ENCODE peak calls at places on chromosomes 6 and 20, in nine cellular contexts. One of them, this sample, is unnamed.

GRCh38 chr6:21998539-21998938 is 298.3 kb downstream of the PRL start:
- DNase-seq in kidney tubule cell: no peak
- DNase-seq in non-pigmented ciliary epithelial cell: no peak
- DNase-seq in sciatic nerve: no peak
- DNase-seq in effector memory CD4-positive, alpha-beta T cell: no peak
- DNase-seq in GM10248: no peak
- DNase-seq in brain microvascular endothelial cell: no peak
- DNase-seq in DMS79 treated with DMSO at 0.1 percent for 48 hours: no peak
- DNase-seq in T-helper 17 cell: no peak
- DNase-seq in this sample: no peak

GRCh38 chr6:97049254-97050004 is 124.9 kb downstream of the KLHL32 start:
- DNase-seq in kidney tubule cell: peak; percentile 20
- DNase-seq in non-pigmented ciliary epithelial cell: no peak
- DNase-seq in sciatic nerve: no peak
- DNase-seq in effector memory CD4-positive, alpha-beta T cell: no peak
- DNase-seq in GM10248: peak; percentile 74
- DNase-seq in brain microvascular endothelial cell: no peak
- DNase-seq in DMS79 treated with DMSO at 0.1 percent for 48 hours: no peak
- DNase-seq in T-helper 17 cell: no peak
- DNase-seq in this sample: no peak

GRCh38 chr6:79947191-79948173 is at the start of gene ELOVL4:
- DNase-seq in kidney tubule cell: peak; percentile 63
- DNase-seq in non-pigmented ciliary epithelial cell: peak; percentile 17
- DNase-seq in sciatic nerve: peak; percentile 76
- DNase-seq in effector memory CD4-positive, alpha-beta T cell: peak; percentile 66
- DNase-seq in GM10248: peak; percentile 46
- DNase-seq in brain microvascular endothelial cell: peak; percentile 71
- DNase-seq in DMS79 treated with DMSO at 0.1 percent for 48 hours: peak; percentile 90
- DNase-seq in T-helper 17 cell: peak; percentile 80
- DNase-seq in this sample: no peak

GRCh38 chr6:31114540-31114876 is at the start of gene PSORS1C1:
- DNase-seq in kidney tubule cell: peak; percentile 97
- DNase-seq in non-pigmented ciliary epithelial cell: peak; percentile 85
- DNase-seq in sciatic nerve: no peak
- DNase-seq in effector memory CD4-positive, alpha-beta T cell: no peak
- DNase-seq in GM10248: no peak
- DNase-seq in brain microvascular endothelial cell: peak; percentile 92
- DNase-seq in DMS79 treated with DMSO at 0.1 percent for 48 hours: no peak
- DNase-seq in T-helper 17 cell: no peak
- DNase-seq in this sample: no peak

GRCh38 chr6:125748534-125749111 is 809 bp upstream of the HEY2 start:
- DNase-seq in kidney tubule cell: peak; percentile 15
- DNase-seq in non-pigmented ciliary epithelial cell: no peak
- DNase-seq in sciatic nerve: no peak
- DNase-seq in effector memory CD4-positive, alpha-beta T cell: no peak
- DNase-seq in GM10248: no peak
- DNase-seq in brain microvascular endothelial cell: peak; percentile 30
- DNase-seq in DMS79 treated with DMSO at 0.1 percent for 48 hours: peak; percentile 37
- DNase-seq in T-helper 17 cell: no peak
- DNase-seq in this sample: no peak

GRCh38 chr6:33317418-33317667 is 201 bp downstream of the ZBTB22 start:
- DNase-seq in kidney tubule cell: no peak
- DNase-seq in non-pigmented ciliary epithelial cell: no peak
- DNase-seq in sciatic nerve: peak; percentile 87
- DNase-seq in effector memory CD4-positive, alpha-beta T cell: no peak
- DNase-seq in GM10248: no peak
- DNase-seq in brain microvascular endothelial cell: no peak
- DNase-seq in DMS79 treated with DMSO at 0.1 percent for 48 hours: no peak
- DNase-seq in T-helper 17 cell: no peak
- DNase-seq in this sample: no peak

GRCh38 chr6:87378947-87379346 is 28.8 kb upstream of the CFAP206 start:
- DNase-seq in kidney tubule cell: no peak
- DNase-seq in non-pigmented ciliary epithelial cell: no peak
- DNase-seq in sciatic nerve: no peak
- DNase-seq in effector memory CD4-positive, alpha-beta T cell: no peak
- DNase-seq in GM10248: peak; percentile 12
- DNase-seq in brain microvascular endothelial cell: no peak
- DNase-seq in DMS79 treated with DMSO at 0.1 percent for 48 hours: no peak
- DNase-seq in T-helper 17 cell: no peak
- DNase-seq in this sample: no peak

GRCh38 chr20:63951398-63952209 is 4.6 kb downstream of the UCKL1 start:
- DNase-seq in kidney tubule cell: no peak
- DNase-seq in non-pigmented ciliary epithelial cell: no peak
- DNase-seq in sciatic nerve: no peak
- DNase-seq in effector memory CD4-positive, alpha-beta T cell: no peak
- DNase-seq in GM10248: no peak
- DNase-seq in brain microvascular endothelial cell: no peak
- DNase-seq in DMS79 treated with DMSO at 0.1 percent for 48 hours: no peak
- DNase-seq in T-helper 17 cell: no peak
- DNase-seq in this sample: no peak

GRCh38 chr6:56684342-56685101 is 41.8 kb upstream of the DST start:
- DNase-seq in kidney tubule cell: no peak
- DNase-seq in non-pigmented ciliary epithelial cell: no peak
- DNase-seq in sciatic nerve: no peak
- DNase-seq in effector memory CD4-positive, alpha-beta T cell: no peak
- DNase-seq in GM10248: no peak
- DNase-seq in brain microvascular endothelial cell: no peak
- DNase-seq in DMS79 treated with DMSO at 0.1 percent for 48 hours: no peak
- DNase-seq in T-helper 17 cell: no peak
- DNase-seq in this sample: no peak

GRCh38 chr20:38111366-38112232 is 53.5 kb downstream of the TGM2 start:
- DNase-seq in kidney tubule cell: no peak
- DNase-seq in non-pigmented ciliary epithelial cell: no peak
- DNase-seq in sciatic nerve: no peak
- DNase-seq in effector memory CD4-positive, alpha-beta T cell: no peak
- DNase-seq in GM10248: no peak
- DNase-seq in brain microvascular endothelial cell: no peak
- DNase-seq in DMS79 treated with DMSO at 0.1 percent for 48 hours: no peak
- DNase-seq in T-helper 17 cell: no peak
- DNase-seq in this sample: no peak

GRCh38 chr6:72580281-72580940 is 41.5 kb upstream of the KCNQ5 start:
- DNase-seq in kidney tubule cell: peak; percentile 49
- DNase-seq in non-pigmented ciliary epithelial cell: peak; percentile 74
- DNase-seq in sciatic nerve: no peak
- DNase-seq in effector memory CD4-positive, alpha-beta T cell: no peak
- DNase-seq in GM10248: peak; percentile 10
- DNase-seq in brain microvascular endothelial cell: peak; percentile 76
- DNase-seq in DMS79 treated with DMSO at 0.1 percent for 48 hours: no peak
- DNase-seq in T-helper 17 cell: no peak
- DNase-seq in this sample: no peak

GRCh38 chr20:29750268-29750899 is 1507.1 kb upstream of the DEFB115 start:
- DNase-seq in kidney tubule cell: no peak
- DNase-seq in non-pigmented ciliary epithelial cell: no peak
- DNase-seq in sciatic nerve: no peak
- DNase-seq in effector memory CD4-positive, alpha-beta T cell: no peak
- DNase-seq in GM10248: no peak
- DNase-seq in brain microvascular endothelial cell: no peak
- DNase-seq in DMS79 treated with DMSO at 0.1 percent for 48 hours: no peak
- DNase-seq in T-helper 17 cell: no peak
- DNase-seq in this sample: no peak

GRCh38 chr6:34565722-34566137 is 9.6 kb upstream of the SPDEF start:
- DNase-seq in kidney tubule cell: no peak
- DNase-seq in non-pigmented ciliary epithelial cell: no peak
- DNase-seq in sciatic nerve: no peak
- DNase-seq in effector memory CD4-positive, alpha-beta T cell: no peak
- DNase-seq in GM10248: no peak
- DNase-seq in brain microvascular endothelial cell: no peak
- DNase-seq in DMS79 treated with DMSO at 0.1 percent for 48 hours: no peak
- DNase-seq in T-helper 17 cell: no peak
- DNase-seq in this sample: no peak

GRCh38 chr20:59780494-59781185 is 152.8 kb downstream of the SYCP2 start:
- DNase-seq in kidney tubule cell: no peak
- DNase-seq in non-pigmented ciliary epithelial cell: no peak
- DNase-seq in sciatic nerve: no peak
- DNase-seq in effector memory CD4-positive, alpha-beta T cell: no peak
- DNase-seq in GM10248: no peak
- DNase-seq in brain microvascular endothelial cell: no peak
- DNase-seq in DMS79 treated with DMSO at 0.1 percent for 48 hours: no peak
- DNase-seq in T-helper 17 cell: no peak
- DNase-seq in this sample: no peak

GRCh38 chr20:3461911-3462677 is 8.7 kb upstream of the ATRN start:
- DNase-seq in kidney tubule cell: peak; percentile 56
- DNase-seq in non-pigmented ciliary epithelial cell: no peak
- DNase-seq in sciatic nerve: no peak
- DNase-seq in effector memory CD4-positive, alpha-beta T cell: no peak
- DNase-seq in GM10248: no peak
- DNase-seq in brain microvascular endothelial cell: no peak
- DNase-seq in DMS79 treated with DMSO at 0.1 percent for 48 hours: no peak
- DNase-seq in T-helper 17 cell: no peak
- DNase-seq in this sample: no peak

GRCh38 chr20:50029697-50030428 is 47.1 kb downstream of the SNAI1 start:
- DNase-seq in kidney tubule cell: peak; percentile 91
- DNase-seq in non-pigmented ciliary epithelial cell: peak; percentile 82
- DNase-seq in sciatic nerve: peak; percentile 78
- DNase-seq in effector memory CD4-positive, alpha-beta T cell: no peak
- DNase-seq in GM10248: no peak
- DNase-seq in brain microvascular endothelial cell: peak; percentile 98
- DNase-seq in DMS79 treated with DMSO at 0.1 percent for 48 hours: no peak
- DNase-seq in T-helper 17 cell: no peak
- DNase-seq in this sample: no peak

GRCh38 chr6:41728073-41728936 is 7.1 kb downstream of the TFEB start:
- DNase-seq in kidney tubule cell: no peak
- DNase-seq in non-pigmented ciliary epithelial cell: no peak
- DNase-seq in sciatic nerve: no peak
- DNase-seq in effector memory CD4-positive, alpha-beta T cell: no peak
- DNase-seq in GM10248: no peak
- DNase-seq in brain microvascular endothelial cell: no peak
- DNase-seq in DMS79 treated with DMSO at 0.1 percent for 48 hours: no peak
- DNase-seq in T-helper 17 cell: no peak
- DNase-seq in this sample: peak; percentile 86

GRCh38 chr6:157358287-157358686 is 22.7 kb upstream of the ZDHHC14 start:
- DNase-seq in kidney tubule cell: no peak
- DNase-seq in non-pigmented ciliary epithelial cell: no peak
- DNase-seq in sciatic nerve: no peak
- DNase-seq in effector memory CD4-positive, alpha-beta T cell: no peak
- DNase-seq in GM10248: no peak
- DNase-seq in brain microvascular endothelial cell: no peak
- DNase-seq in DMS79 treated with DMSO at 0.1 percent for 48 hours: no peak
- DNase-seq in T-helper 17 cell: no peak
- DNase-seq in this sample: no peak

GRCh38 chr6:126661646-126662045 is 321.7 kb downstream of the CENPW start:
- DNase-seq in kidney tubule cell: peak; percentile 30
- DNase-seq in non-pigmented ciliary epithelial cell: peak; percentile 61
- DNase-seq in sciatic nerve: no peak
- DNase-seq in effector memory CD4-positive, alpha-beta T cell: no peak
- DNase-seq in GM10248: no peak
- DNase-seq in brain microvascular endothelial cell: peak; percentile 57
- DNase-seq in DMS79 treated with DMSO at 0.1 percent for 48 hours: no peak
- DNase-seq in T-helper 17 cell: no peak
- DNase-seq in this sample: no peak

GRCh38 chr6:139903411-139904157 is 529.1 kb upstream of the CITED2 start:
- DNase-seq in kidney tubule cell: no peak
- DNase-seq in non-pigmented ciliary epithelial cell: no peak
- DNase-seq in sciatic nerve: no peak
- DNase-seq in effector memory CD4-positive, alpha-beta T cell: no peak
- DNase-seq in GM10248: peak; percentile 60
- DNase-seq in brain microvascular endothelial cell: no peak
- DNase-seq in DMS79 treated with DMSO at 0.1 percent for 48 hours: no peak
- DNase-seq in T-helper 17 cell: no peak
- DNase-seq in this sample: no peak

GRCh38 chr6:36463686-36464085 is 20.9 kb downstream of the KCTD20 start:
- DNase-seq in kidney tubule cell: peak; percentile 14
- DNase-seq in non-pigmented ciliary epithelial cell: no peak
- DNase-seq in sciatic nerve: no peak
- DNase-seq in effector memory CD4-positive, alpha-beta T cell: no peak
- DNase-seq in GM10248: no peak
- DNase-seq in brain microvascular endothelial cell: no peak
- DNase-seq in DMS79 treated with DMSO at 0.1 percent for 48 hours: no peak
- DNase-seq in T-helper 17 cell: no peak
- DNase-seq in this sample: no peak

GRCh38 chr6:25717856-25718740 is 36.4 kb upstream of the SLC17A4 start:
- DNase-seq in kidney tubule cell: peak; percentile 49
- DNase-seq in non-pigmented ciliary epithelial cell: peak; percentile 6
- DNase-seq in sciatic nerve: no peak
- DNase-seq in effector memory CD4-positive, alpha-beta T cell: no peak
- DNase-seq in GM10248: peak; percentile 31
- DNase-seq in brain microvascular endothelial cell: peak; percentile 28
- DNase-seq in DMS79 treated with DMSO at 0.1 percent for 48 hours: peak; percentile 46
- DNase-seq in T-helper 17 cell: no peak
- DNase-seq in this sample: no peak

GRCh38 chr6:53861543-53861942 is 66.7 kb downstream of the LRRC1 start:
- DNase-seq in kidney tubule cell: no peak
- DNase-seq in non-pigmented ciliary epithelial cell: no peak
- DNase-seq in sciatic nerve: no peak
- DNase-seq in effector memory CD4-positive, alpha-beta T cell: no peak
- DNase-seq in GM10248: no peak
- DNase-seq in brain microvascular endothelial cell: no peak
- DNase-seq in DMS79 treated with DMSO at 0.1 percent for 48 hours: no peak
- DNase-seq in T-helper 17 cell: no peak
- DNase-seq in this sample: no peak

GRCh38 chr6:32116674-32117073 is 7.5 kb upstream of the TNXB start:
- DNase-seq in kidney tubule cell: no peak
- DNase-seq in non-pigmented ciliary epithelial cell: no peak
- DNase-seq in sciatic nerve: no peak
- DNase-seq in effector memory CD4-positive, alpha-beta T cell: no peak
- DNase-seq in GM10248: peak; percentile 43
- DNase-seq in brain microvascular endothelial cell: peak; percentile 21
- DNase-seq in DMS79 treated with DMSO at 0.1 percent for 48 hours: no peak
- DNase-seq in T-helper 17 cell: no peak
- DNase-seq in this sample: no peak

GRCh38 chr6:132929141-132929540 is 114.8 kb downstream of the RPS12 start:
- DNase-seq in kidney tubule cell: no peak
- DNase-seq in non-pigmented ciliary epithelial cell: no peak
- DNase-seq in sciatic nerve: no peak
- DNase-seq in effector memory CD4-positive, alpha-beta T cell: no peak
- DNase-seq in GM10248: no peak
- DNase-seq in brain microvascular endothelial cell: no peak
- DNase-seq in DMS79 treated with DMSO at 0.1 percent for 48 hours: no peak
- DNase-seq in T-helper 17 cell: no peak
- DNase-seq in this sample: no peak

GRCh38 chr6:68635706-68636513 is 828 bp downstream of the ADGRB3 start:
- DNase-seq in kidney tubule cell: no peak
- DNase-seq in non-pigmented ciliary epithelial cell: no peak
- DNase-seq in sciatic nerve: peak; percentile 63
- DNase-seq in effector memory CD4-positive, alpha-beta T cell: no peak
- DNase-seq in GM10248: peak; percentile 21
- DNase-seq in brain microvascular endothelial cell: peak; percentile 3
- DNase-seq in DMS79 treated with DMSO at 0.1 percent for 48 hours: peak; percentile 57
- DNase-seq in T-helper 17 cell: no peak
- DNase-seq in this sample: no peak

GRCh38 chr6:20652691-20653479 is 118.6 kb downstream of the CDKAL1 start:
- DNase-seq in kidney tubule cell: peak; percentile 83
- DNase-seq in non-pigmented ciliary epithelial cell: peak; percentile 17
- DNase-seq in sciatic nerve: no peak
- DNase-seq in effector memory CD4-positive, alpha-beta T cell: no peak
- DNase-seq in GM10248: no peak
- DNase-seq in brain microvascular endothelial cell: peak; percentile 20
- DNase-seq in DMS79 treated with DMSO at 0.1 percent for 48 hours: no peak
- DNase-seq in T-helper 17 cell: no peak
- DNase-seq in this sample: no peak

GRCh38 chr6:26351544-26351953 is 13.4 kb upstream of the BTN3A2 start:
- DNase-seq in kidney tubule cell: peak; percentile 100
- DNase-seq in non-pigmented ciliary epithelial cell: peak; percentile 98
- DNase-seq in sciatic nerve: no peak
- DNase-seq in effector memory CD4-positive, alpha-beta T cell: no peak
- DNase-seq in GM10248: no peak
- DNase-seq in brain microvascular endothelial cell: peak; percentile 98
- DNase-seq in DMS79 treated with DMSO at 0.1 percent for 48 hours: no peak
- DNase-seq in T-helper 17 cell: no peak
- DNase-seq in this sample: no peak

GRCh38 chr20:37529968-37530600 is 2.4 kb upstream of the BLCAP start:
- DNase-seq in kidney tubule cell: no peak
- DNase-seq in non-pigmented ciliary epithelial cell: no peak
- DNase-seq in sciatic nerve: no peak
- DNase-seq in effector memory CD4-positive, alpha-beta T cell: no peak
- DNase-seq in GM10248: no peak
- DNase-seq in brain microvascular endothelial cell: no peak
- DNase-seq in DMS79 treated with DMSO at 0.1 percent for 48 hours: no peak
- DNase-seq in T-helper 17 cell: no peak
- DNase-seq in this sample: no peak

This sample was measured in chondrocyte.